ENCODE peak calls at places on chromosomes 11 and 22, in four cellular contexts. One of them, this sample, is unnamed.

GRCh38 chr11:11965192-11965591 is 43.2 kb downstream of the DKK3 start:
- DNase-seq in endothelial cell: no peak
- DNase-seq in CD4-positive, alpha-beta T cell: no peak
- DNase-seq in NCI-H1417: no peak
- DNase-seq in this sample: no peak

GRCh38 chr11:70176940-70177689 is 26.0 kb upstream of the FADD start:
- DNase-seq in endothelial cell: peak; percentile 81
- DNase-seq in NCI-H1417: no peak
- DNase-seq in CD4-positive, alpha-beta T cell: peak; percentile 39
- DNase-seq in this sample: peak; percentile 5

GRCh38 chr22:16970446-16970845 is 37.6 kb downstream of the GAB4 start:
- DNase-seq in CD4-positive, alpha-beta T cell: no peak
- DNase-seq in endothelial cell: no peak
- DNase-seq in NCI-H1417: no peak
- DNase-seq in this sample: peak; percentile 14

GRCh38 chr11:111253131-111253530 is 7.6 kb downstream of the POU2AF2 start:
- DNase-seq in endothelial cell: no peak
- DNase-seq in CD4-positive, alpha-beta T cell: no peak
- DNase-seq in NCI-H1417: no peak
- DNase-seq in this sample: no peak

GRCh38 chr22:49046546-49047305 is 780.9 kb downstream of the BRD1 start:
- DNase-seq in endothelial cell: peak; percentile 83
- DNase-seq in NCI-H1417: peak; percentile 12
- DNase-seq in CD4-positive, alpha-beta T cell: no peak
- DNase-seq in this sample: no peak

GRCh38 chr11:28649922-28650321 is 541.7 kb downstream of the METTL15 start:
- DNase-seq in endothelial cell: no peak
- DNase-seq in CD4-positive, alpha-beta T cell: no peak
- DNase-seq in NCI-H1417: no peak
- DNase-seq in this sample: no peak

GRCh38 chr11:45142241-45142885 is 4.1 kb upstream of the PRDM11 start:
- DNase-seq in endothelial cell: no peak
- DNase-seq in CD4-positive, alpha-beta T cell: no peak
- DNase-seq in NCI-H1417: no peak
- DNase-seq in this sample: no peak

GRCh38 chr11:66841861-66842260 is 1.4 kb upstream of the RCE1 start:
- DNase-seq in NCI-H1417: no peak
- DNase-seq in endothelial cell: no peak
- DNase-seq in CD4-positive, alpha-beta T cell: no peak
- DNase-seq in this sample: no peak

GRCh38 chr22:18085188-18085587 is 7.4 kb downstream of the PEX26 start:
- DNase-seq in CD4-positive, alpha-beta T cell: no peak
- DNase-seq in endothelial cell: no peak
- DNase-seq in NCI-H1417: no peak
- DNase-seq in this sample: no peak

GRCh38 chr11:77596626-77597025 is 6.9 kb downstream of the AQP11 start:
- DNase-seq in CD4-positive, alpha-beta T cell: no peak
- DNase-seq in endothelial cell: no peak
- DNase-seq in NCI-H1417: no peak
- DNase-seq in this sample: no peak

GRCh38 chr11:3781423-3781822 is 15.9 kb downstream of the NUP98 start:
- DNase-seq in CD4-positive, alpha-beta T cell: no peak
- DNase-seq in endothelial cell: no peak
- DNase-seq in NCI-H1417: no peak
- DNase-seq in this sample: no peak

GRCh38 chr11:134560066-134560465 is 148.0 kb upstream of the B3GAT1 start:
- DNase-seq in endothelial cell: no peak
- DNase-seq in NCI-H1417: no peak
- DNase-seq in CD4-positive, alpha-beta T cell: no peak
- DNase-seq in this sample: no peak

GRCh38 chr22:30830907-30831306 is 136.2 kb downstream of the OSBP2 start:
- DNase-seq in CD4-positive, alpha-beta T cell: no peak
- DNase-seq in NCI-H1417: no peak
- DNase-seq in endothelial cell: no peak
- DNase-seq in this sample: no peak

GRCh38 chr11:35155677-35156076 is 16.7 kb downstream of the CD44 start:
- DNase-seq in CD4-positive, alpha-beta T cell: no peak
- DNase-seq in NCI-H1417: peak; percentile 35
- DNase-seq in endothelial cell: no peak
- DNase-seq in this sample: no peak

GRCh38 chr11:35338928-35339327 is 80.4 kb downstream of the SLC1A2 start:
- DNase-seq in CD4-positive, alpha-beta T cell: no peak
- DNase-seq in NCI-H1417: no peak
- DNase-seq in endothelial cell: no peak
- DNase-seq in this sample: no peak

GRCh38 chr11:3230636-3231549 is 1.3 kb downstream of the MRGPRE start:
- DNase-seq in endothelial cell: no peak
- DNase-seq in NCI-H1417: no peak
- DNase-seq in CD4-positive, alpha-beta T cell: no peak
- DNase-seq in this sample: no peak

GRCh38 chr22:24007253-24008021 is 2.2 kb upstream of the GSTT4 start:
- DNase-seq in NCI-H1417: no peak
- DNase-seq in CD4-positive, alpha-beta T cell: no peak
- DNase-seq in endothelial cell: no peak
- DNase-seq in this sample: no peak

GRCh38 chr11:100825610-100826009 is 138.5 kb downstream of the ARHGAP42 start:
- DNase-seq in endothelial cell: no peak
- DNase-seq in NCI-H1417: peak; percentile 23
- DNase-seq in CD4-positive, alpha-beta T cell: no peak
- DNase-seq in this sample: no peak